ENCODE peak calls at places on chromosomes 11 and 22, in six cellular contexts. U is H9, V is IMR-90, X is H1, L is trophoblast cell, T is neuronal stem cell. A is an unnamed sample.

GRCh38 chr11:80873309-80873999 is 1432.6 kb upstream of the TENM4 start:
- DNase-seq in U (no peak), V (no peak), L (no peak), T (no peak), X (no peak), A (peak; percentile 3)

GRCh38 chr11:96036863-96037262 is 113.0 kb upstream of the MTMR2 start:
- DNase-seq in V (no peak), U (no peak), T (no peak), L (no peak), X (no peak), A (no peak)

GRCh38 chr11:3087821-3088800 is 30.9 kb upstream of the CARS1 start:
- DNase-seq in T (no peak), L (no peak), V (peak; percentile 10), U (no peak), X (no peak), A (peak; percentile 24)

GRCh38 chr22:35575116-35575748 is 34.6 kb downstream of the RASD2 start:
- DNase-seq in L (no peak), X (no peak), V (no peak), T (no peak), U (no peak), A (no peak)

GRCh38 chr11:65471410-65471762 is 27.5 kb upstream of the MALAT1 start:
- DNase-seq in X (peak; percentile 66), V (peak; percentile 79), L (no peak), T (no peak), U (peak; percentile 82), A (peak; percentile 88)

GRCh38 chr22:23484651-23485050 is 95.4 kb downstream of the IGLL1 start:
- DNase-seq in L (peak; percentile 88), U (no peak), X (no peak), V (no peak), T (no peak), A (no peak)

GRCh38 chr11:124756033-124756752 is 4.1 kb upstream of the VSIG2 start:
- DNase-seq in V (no peak), L (no peak), T (no peak), X (no peak), U (no peak), A (no peak)

GRCh38 chr11:121132211-121132976 is 31.4 kb downstream of the TECTA start:
- DNase-seq in U (no peak), T (no peak), V (no peak), L (no peak), X (no peak), A (no peak)

GRCh38 chr11:130979386-130979972 is 63.2 kb upstream of the SNX19 start:
- DNase-seq in U (no peak), L (no peak), V (peak; percentile 61), T (no peak), X (no peak), A (peak; percentile 34)

GRCh38 chr11:79466411-79466810 is 25.6 kb upstream of the TENM4 start:
- DNase-seq in L (no peak), X (no peak), V (peak; percentile 81), U (no peak), T (no peak), A (peak; percentile 41)

GRCh38 chr11:113985906-113986305 is 11.0 kb downstream of the HTR3A start:
- DNase-seq in V (no peak), T (no peak), U (no peak), X (no peak), L (no peak), A (no peak)

DNA sequence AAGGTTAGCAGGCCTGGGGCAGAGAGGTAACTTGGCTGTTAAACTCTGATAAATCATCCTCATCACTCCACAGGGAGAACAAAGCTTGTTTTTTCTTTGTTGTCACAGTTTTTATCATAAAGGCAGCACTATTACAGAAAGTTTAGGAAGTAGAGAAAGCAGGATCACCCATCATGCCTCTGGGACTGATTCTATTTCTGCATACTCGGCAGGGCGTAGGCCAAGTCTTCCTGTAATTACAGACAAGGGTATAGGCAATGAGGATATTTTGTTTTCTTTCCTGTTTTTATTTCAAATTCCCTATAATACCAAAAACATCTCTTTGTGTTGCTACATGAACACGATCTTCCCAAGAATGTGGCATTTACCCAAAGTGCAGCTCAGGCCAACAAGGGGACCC is 88.1 kb upstream of the PRDM11 start:
- DNase-seq in V (no peak), X (no peak), U (no peak), L (no peak), T (no peak), A (no peak)
- H3K14ac ChIP-seq in V (no peak overlapping the region), X (no peak overlapping the region), U (no peak overlapping the region), L (no peak overlapping the region), T (no peak overlapping the region), A (no peak overlapping the region)

GRCh38 chr11:122691751-122692150 is 36.2 kb downstream of the UBASH3B start:
- DNase-seq in U (no peak), X (no peak), T (no peak), V (no peak), L (no peak), A (peak; percentile 35)

GRCh38 chr11:122690801-122691649 is 35.5 kb downstream of the UBASH3B start:
- DNase-seq in U (no peak), T (no peak), L (no peak), V (peak; percentile 57), X (no peak), A (peak; percentile 77)

GRCh38 chr11:122695076-122695620 is 39.6 kb downstream of the UBASH3B start:
- DNase-seq in X (no peak), L (no peak), V (no peak), U (no peak), T (no peak), A (no peak)

GRCh38 chr11:122690292-122690691 is 34.8 kb downstream of the UBASH3B start:
- DNase-seq in L (no peak), U (no peak), V (no peak), T (no peak), X (no peak), A (no peak)

DNA sequence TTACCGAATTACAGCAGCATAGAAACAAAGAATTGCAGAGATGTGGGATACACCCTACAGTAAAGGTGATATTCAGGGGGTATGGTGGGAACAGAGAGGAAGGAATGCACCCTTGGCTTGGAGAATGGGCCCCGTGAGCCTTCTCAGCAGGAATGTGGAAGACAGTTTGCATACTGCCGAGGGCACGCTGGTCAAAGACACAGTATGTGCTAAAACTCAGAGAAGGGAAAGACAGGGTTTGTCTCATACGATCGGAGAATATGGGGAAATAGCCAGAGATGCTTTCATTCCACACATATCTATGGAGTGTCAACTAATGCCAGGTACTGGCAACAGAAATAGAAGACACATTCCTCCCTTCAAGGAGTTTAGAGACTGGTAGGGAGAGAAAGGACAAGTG is 36.9 kb downstream of the UBASH3B start:
- DNase-seq in L (no peak), T (no peak), V (no peak), U (no peak), X (no peak), A (no peak)
- H3K9ac ChIP-seq in L (no peak overlapping the region), T (no peak overlapping the region), V (no peak overlapping the region), U (no peak overlapping the region), X (no peak overlapping the region), A (peak overlapping the region; percentile 85)

GRCh38 chr22:46295277-46295971 is 1.2 kb upstream of the GTSE1 start:
- DNase-seq in L (no peak), T (no peak), V (no peak), U (no peak), X (no peak), A (no peak)
- H3K23ac ChIP-seq in L (no peak overlapping the region), T (no peak overlapping the region), V (peak overlapping the region; percentile 58), U (no peak overlapping the region), X (no peak overlapping the region), A (no peak overlapping the region)

GRCh38 chr11:62538470-62539237 is 8.0 kb downstream of the AHNAK start:
- DNase-seq in T (no peak), X (no peak), L (no peak), V (no peak), U (no peak), A (no peak)
- H3K14ac ChIP-seq in T (no peak overlapping the region), X (no peak overlapping the region), L (no peak overlapping the region), V (peak overlapping the region; percentile 64), U (no peak overlapping the region), A (no peak overlapping the region)

DNA sequence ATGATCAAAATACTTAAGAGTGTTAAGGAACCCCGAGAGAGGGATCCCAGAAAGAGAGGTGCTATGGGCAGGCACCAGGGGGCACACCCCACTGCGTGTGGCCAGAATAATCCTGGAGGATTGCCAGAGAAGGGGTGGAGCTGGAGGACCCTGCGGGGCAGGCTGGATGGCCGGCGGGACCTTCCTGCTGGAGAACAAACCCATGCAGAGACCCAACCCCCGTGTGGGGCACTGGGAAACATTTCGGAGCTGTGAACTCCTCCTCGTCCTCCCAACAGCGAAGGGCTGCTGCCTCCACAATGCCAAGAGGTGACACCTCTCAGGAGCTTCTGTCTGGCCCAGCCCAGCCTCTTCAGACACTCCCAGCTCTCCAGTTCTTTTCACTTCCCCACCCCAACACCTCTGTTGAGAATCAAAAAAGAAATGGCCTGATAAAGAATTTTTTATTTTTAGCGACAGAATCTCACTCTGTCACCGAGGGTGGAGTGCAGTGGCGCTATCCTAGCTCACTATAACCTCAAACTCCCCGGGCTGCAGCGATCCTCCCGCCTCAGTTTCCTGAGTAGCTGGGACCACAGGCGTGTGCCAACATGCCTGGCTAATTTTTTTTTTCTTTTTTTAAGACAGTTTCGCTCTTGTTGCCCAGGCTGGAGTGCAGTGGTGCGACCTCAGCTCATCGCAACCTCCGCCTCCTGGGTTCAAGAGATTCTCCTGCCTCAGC is 25.6 kb downstream of the RHOD start:
- DNase-seq in V (no peak), X (peak; percentile 68), U (peak; percentile 71), T (no peak), L (no peak), A (no peak)
- H3K9ac ChIP-seq in V (no peak overlapping the region), X (no peak overlapping the region), U (no peak overlapping the region), T (no peak overlapping the region), L (no peak overlapping the region), A (no peak overlapping the region)